ENCODE peak calls at places on chromosomes 1 and 21, in nine cellular contexts. P, A, U, V, W, T, M, K and O are unnamed samples.

GRCh38 chr1:179251675-179252074 is 22.2 kb upstream of the ABL2 start:
- DNase-seq in P (no peak), M (no peak), W (peak; percentile 16), V (no peak), T (no peak), U (no peak), A (peak; percentile 63), K (peak; percentile 56), O (no peak)

GRCh38 chr1:12601690-12602632 is 16.0 kb downstream of the DHRS3 start:
- DNase-seq in U (peak; percentile 23), T (no peak), M (no peak), V (no peak), P (no peak), W (no peak), K (peak; percentile 79), A (peak; percentile 98), O (no peak)

GRCh38 chr1:234746798-234747196 is 136.8 kb upstream of the IRF2BP2 start:
- DNase-seq in P (no peak), W (no peak), T (no peak), V (no peak), U (no peak), K (no peak), A (no peak), M (no peak), O (no peak)

GRCh38 chr1:60280256-60280655 is 206.7 kb upstream of the C1orf87 start:
- DNase-seq in T (no peak), A (no peak), U (no peak), W (no peak), K (peak; percentile 78), V (no peak), M (no peak), P (no peak), O (no peak)

GRCh38 chr21:32253215-32253641 is 25.6 kb downstream of the MIS18A start:
- DNase-seq in U (no peak), W (no peak), T (no peak), M (no peak), P (no peak), A (peak; percentile 47), V (no peak), K (peak; percentile 5), O (no peak)

GRCh38 chr1:225534135-225534534 is 106.3 kb upstream of the LBR start:
- DNase-seq in K (no peak), A (no peak), U (no peak), M (no peak), T (no peak), W (no peak), P (no peak), V (no peak), O (no peak)

GRCh38 chr1:54884135-54884586 is 2.8 kb downstream of the DHCR24 start:
- DNase-seq in K (no peak), T (no peak), M (no peak), V (no peak), U (no peak), A (peak; percentile 68), W (no peak), P (no peak), O (no peak)

GRCh38 chr1:204578867-204579664 is 62.9 kb downstream of the MDM4 start:
- DNase-seq in M (no peak), V (no peak), W (no peak), A (peak; percentile 18), K (peak; percentile 14), P (peak; percentile 74), T (no peak), U (no peak), O (peak; percentile 54)

GRCh38 chr1:152148051-152148450 is 11.0 kb downstream of the RPTN start:
- DNase-seq in A (no peak), K (no peak), V (no peak), W (no peak), T (no peak), P (no peak), M (no peak), U (no peak), O (no peak)

GRCh38 chr21:38831526-38832467 is 26.1 kb downstream of the ETS2 start:
- DNase-seq in P (peak; percentile 55), M (no peak), U (peak; percentile 29), V (no peak), T (no peak), K (peak; percentile 76), A (peak; percentile 100), W (peak; percentile 87), O (peak; percentile 23)

GRCh38 chr1:156740307-156740678 is 595 bp downstream of the MRPL24 start:
- DNase-seq in U (no peak), P (no peak), V (no peak), M (no peak), W (no peak), T (no peak), A (no peak), K (no peak), O (no peak)

GRCh38 chr1:54153548-54154439 is 994 bp upstream of the CDCP2 start:
- DNase-seq in W (peak; percentile 67), U (no peak), M (no peak), P (no peak), A (peak; percentile 74), K (peak; percentile 49), V (no peak), T (no peak), O (no peak)

GRCh38 chr1:172002725-172003345 is 161.5 kb downstream of the DNM3 start:
- DNase-seq in T (no peak), M (no peak), A (peak; percentile 73), U (no peak), K (peak; percentile 77), V (no peak), P (peak; percentile 12), W (peak; percentile 67), O (no peak)

GRCh38 chr1:21861602-21862429 is 49.8 kb downstream of the LDLRAD2 start:
- DNase-seq in V (no peak), U (no peak), K (peak; percentile 63), A (peak; percentile 76), T (no peak), W (no peak), P (no peak), M (no peak), O (no peak)